ENCODE peak calls at places on chromosomes 13 and 19, in four cellular contexts. B is GM12878, Z is K562, S is HepG2. N is an unnamed sample.

GRCh38 chr19:23872282-23872919 is 42.3 kb upstream of the ZNF726 start:
- DNase-seq in Z (no peak), B (no peak), S (no peak), N (no peak)

GRCh38 chr19:6264077-6264445 is 15.7 kb downstream of the MLLT1 start:
- DNase-seq in B (no peak), S (no peak), Z (no peak), N (no peak)

GRCh38 chr19:3455393-3455955 is 24.9 kb downstream of the SMIM24 start:
- DNase-seq in Z (peak; percentile 10), B (no peak), S (no peak), N (no peak)

GRCh38 chr13:61170791-61171330 is 244.8 kb downstream of the PCDH20 start:
- DNase-seq in S (no peak), B (no peak), Z (no peak), N (no peak)

GRCh38 chr13:105139380-105140285 is 1395.8 kb downstream of the EFNB2 start:
- DNase-seq in Z (no peak), S (peak; percentile 13), B (peak; percentile 87), N (peak; percentile 12)

GRCh38 chr13:42981317-42981716 is 10.7 kb downstream of the EPSTI1 start:
- DNase-seq in S (no peak), B (no peak), Z (no peak), N (no peak)

GRCh38 chr19:45901432-45901903 is 945 bp downstream of the MYPOP start:
- DNase-seq in B (no peak), Z (no peak), S (no peak), N (peak; percentile 31)

GRCh38 chr19:12603714-12604113 is 6.9 kb downstream of the ZNF490 start:
- DNase-seq in Z (no peak), S (no peak), B (peak; percentile 69), N (no peak)

GRCh38 chr19:46416077-46416709 is 2.8 kb upstream of the CCDC8 start:
- DNase-seq in B (no peak), S (peak; percentile 59), Z (peak; percentile 94), N (peak; percentile 92)

GRCh38 chr19:14419038-14419813 is at the start of gene DDX39A:
- DNase-seq in Z (peak; percentile 94), S (peak; percentile 99), B (peak; percentile 97), N (peak; percentile 96)

GRCh38 chr13:25200783-25201182 is 28.7 kb upstream of the AMER2 start:
- DNase-seq in B (no peak), S (no peak), Z (no peak), N (no peak)

GRCh38 chr19:14160017-14160703 is 23.8 kb upstream of the ASF1B start:
- DNase-seq in S (no peak), Z (no peak), B (no peak), N (no peak)

GRCh38 chr19:12965017-12965811 is 4.2 kb upstream of the DAND5 start:
- DNase-seq in B (peak; percentile 39), S (peak; percentile 72), Z (peak; percentile 85), N (peak; percentile 87)

GRCh38 chr19:1846517-1847205 is 1.6 kb downstream of the REXO1 start:
- DNase-seq in Z (no peak), B (no peak), S (no peak), N (no peak)

GRCh38 chr19:49362048-49362925 is at the start of gene TEAD2:
- DNase-seq in Z (peak; percentile 83), B (no peak), S (peak; percentile 32), N (peak; percentile 67)

GRCh38 chr13:92514420-92515125 is 712.0 kb upstream of the GPC6 start:
- DNase-seq in Z (no peak), S (no peak), B (no peak), N (no peak)

GRCh38 chr19:2782936-2783780 is at the start of gene SGTA:
- DNase-seq in B (peak; percentile 98), S (peak; percentile 99), Z (peak; percentile 90), N (peak; percentile 92)

GRCh38 chr19:33501957-33502356 is 19.6 kb downstream of the PEPD start:
- DNase-seq in B (no peak), S (no peak), Z (no peak), N (no peak)
- TF ChIP-seq TARDBP in B (no peak), S (no peak), Z (no peak), N (no peak)

DNA sequence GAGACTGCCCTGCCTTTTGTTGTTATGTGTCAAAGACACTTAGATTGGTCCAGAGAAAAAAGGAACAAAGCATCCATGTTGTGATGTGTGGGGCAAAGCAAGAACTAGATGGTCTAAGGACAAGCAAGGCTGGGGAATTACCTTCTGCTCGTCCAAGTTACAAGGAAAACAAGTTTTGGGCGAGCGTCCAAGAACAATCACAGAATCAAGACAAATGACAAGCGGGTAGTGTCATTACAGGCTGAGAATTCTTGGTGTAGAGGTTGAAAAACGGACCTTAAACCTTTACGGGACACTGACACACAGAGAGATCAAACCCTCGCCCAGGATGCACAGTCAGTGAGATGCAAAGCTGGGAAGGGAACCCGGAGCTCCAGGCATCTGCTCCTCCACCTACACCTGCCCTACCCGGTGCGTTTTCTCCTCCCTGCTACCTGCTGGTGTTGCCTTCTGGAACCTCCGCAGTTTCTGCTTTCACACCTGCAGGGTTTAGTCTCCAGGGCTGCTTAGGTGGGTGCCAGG is 525 bp upstream of the ZNF324B start:
- DNase-seq in S (no peak), Z (no peak), B (no peak), N (no peak)
- TF ChIP-seq TARDBP in S (no peak), Z (no peak), B (no peak), N (no peak)

GRCh38 chr13:60028021-60028420 is 135.7 kb downstream of the DIAPH3 start:
- DNase-seq in B (no peak), S (no peak), Z (no peak), N (no peak)
- TF ChIP-seq TARDBP in B (no peak), S (no peak), Z (no peak), N (no peak)

GRCh38 chr13:75481176-75482069 is 546 bp downstream of the TBC1D4 start:
- DNase-seq in S (no peak), Z (peak; percentile 8), B (no peak), N (peak; percentile 72)

GRCh38 chr13:75482070-75482819 is at the start of gene TBC1D4:
- DNase-seq in S (peak; percentile 87), B (peak; percentile 66), Z (peak; percentile 55), N (peak; percentile 94)

GRCh38 chr13:75482820-75483079 is 781 bp upstream of the TBC1D4 start:
- DNase-seq in S (no peak), Z (no peak), B (no peak), N (no peak)

GRCh38 chr13:75479102-75479501 is 2.9 kb downstream of the TBC1D4 start:
- DNase-seq in B (no peak), S (no peak), Z (no peak), N (no peak)

DNA sequence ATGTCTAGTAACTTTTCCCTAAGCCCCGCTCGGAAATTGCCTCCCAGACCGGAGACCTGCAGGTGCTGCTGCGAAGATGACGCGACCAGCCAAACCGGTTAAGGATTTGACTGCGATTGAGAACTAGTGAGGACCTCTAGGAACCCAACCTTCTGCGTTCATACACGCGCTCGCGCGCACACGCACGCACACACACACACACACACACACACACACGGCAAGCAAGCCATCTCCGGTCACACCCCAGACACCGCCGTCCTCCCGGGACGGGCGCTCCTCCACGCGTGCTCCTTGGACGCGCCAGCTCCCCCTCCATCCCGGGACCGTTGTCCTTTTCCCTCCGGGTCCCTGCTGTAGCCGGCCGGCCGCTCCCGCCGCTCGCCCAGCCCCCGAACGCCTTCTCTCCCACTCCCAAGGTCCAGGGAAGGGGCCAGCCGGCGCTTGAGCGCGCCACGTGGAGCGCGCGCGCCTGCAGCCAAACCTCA is 1.2 kb downstream of the TBC1D4 start:
- DNase-seq in B (no peak), Z (peak; percentile 10), S (peak; percentile 53), N (peak; percentile 79)
- TF ChIP-seq TARDBP in B (no peak), Z (no peak), S (no peak), N (peak; percentile 90)

GRCh38 chr13:106621833-106622232 is 53.9 kb upstream of the ARGLU1 start:
- DNase-seq in B (no peak), S (no peak), Z (no peak), N (no peak)

GRCh38 chr13:106617561-106617960 is 49.6 kb upstream of the ARGLU1 start:
- DNase-seq in Z (no peak), S (no peak), B (no peak), N (no peak)

GRCh38 chr13:106616729-106617128 is 48.8 kb upstream of the ARGLU1 start:
- DNase-seq in S (no peak), Z (no peak), B (no peak), N (no peak)

GRCh38 chr13:106623799-106624198 is 55.9 kb upstream of the ARGLU1 start:
- DNase-seq in Z (no peak), B (no peak), S (no peak), N (no peak)

DNA sequence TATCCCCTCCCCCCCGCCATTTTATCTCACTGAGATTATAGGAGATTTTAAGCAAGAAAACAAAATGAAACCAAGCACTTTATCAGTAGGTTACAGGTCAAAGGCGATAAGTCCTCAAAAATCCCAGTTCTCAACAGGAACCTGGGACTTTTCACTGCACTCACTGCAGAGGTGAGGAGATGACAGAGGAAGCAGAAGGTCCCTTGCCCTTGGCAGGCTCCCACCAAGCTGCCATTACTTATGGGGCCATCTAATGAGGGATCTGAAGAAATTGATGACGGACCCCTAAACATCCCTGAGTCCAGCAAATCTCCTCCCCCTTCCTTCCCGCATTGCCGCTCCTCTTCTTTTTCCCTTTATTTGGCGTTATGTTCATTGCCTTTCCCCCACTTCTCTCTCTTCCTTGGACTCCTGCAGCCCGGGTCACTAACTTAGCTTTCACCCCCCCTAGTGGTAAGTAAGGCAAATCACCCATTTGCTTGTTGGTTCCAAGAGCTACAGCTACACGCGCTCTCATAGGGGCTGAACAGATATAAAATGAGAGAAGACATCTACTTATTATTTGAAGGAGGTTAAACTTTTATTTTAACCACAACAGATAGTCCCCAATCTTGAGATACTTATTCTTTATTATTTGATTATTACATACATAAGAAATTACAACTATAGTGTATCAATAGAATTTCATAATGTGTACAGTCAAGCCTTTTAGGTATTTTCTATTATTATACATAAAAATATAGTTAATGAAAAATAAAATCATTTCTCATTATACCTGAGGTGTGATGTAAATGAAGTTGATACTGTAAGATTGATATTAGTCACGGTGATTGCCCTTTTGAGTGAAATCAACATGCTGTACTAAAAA is 52.0 kb upstream of the ARGLU1 start:
- DNase-seq in B (peak; percentile 2), S (peak; percentile 40), Z (peak; percentile 37), N (peak; percentile 55)
- TF ChIP-seq TARDBP in B (no peak), S (no peak), Z (no peak), N (no peak)

GRCh38 chr19:35519291-35519690 is 5.8 kb upstream of the DMKN start:
- DNase-seq in B (no peak), S (no peak), Z (no peak), N (no peak)
- TF ChIP-seq TARDBP in B (no peak), S (no peak), Z (no peak), N (no peak)

N was measured in HEK293T.